ENCODE peak calls at places on chromosomes 3 and 15, in five cellular contexts. One of them, this sample, is unnamed.

GRCh38 chr15:70347766-70348558 is 250.2 kb upstream of the TLE3 start:
- DNase-seq in T-helper 9 cell: no peak
- DNase-seq in T follicular helper cell: no peak
- DNase-seq in GM12878: no peak
- DNase-seq in fibroblast of mammary gland: no peak
- DNase-seq in this sample: no peak

GRCh38 chr3:15063238-15063637 is 1.9 kb downstream of the MRPS25 start:
- DNase-seq in T-helper 9 cell: no peak
- DNase-seq in T follicular helper cell: no peak
- DNase-seq in GM12878: no peak
- DNase-seq in fibroblast of mammary gland: no peak
- DNase-seq in this sample: no peak

GRCh38 chr3:32334675-32335074 is 57.0 kb upstream of the CMTM7 start:
- DNase-seq in T-helper 9 cell: peak
- DNase-seq in T follicular helper cell: peak
- DNase-seq in GM12878: no peak
- DNase-seq in fibroblast of mammary gland: no peak
- DNase-seq in this sample: no peak

GRCh38 chr15:38150794-38151193 is 101.8 kb upstream of the SPRED1 start:
- DNase-seq in T-helper 9 cell: no peak
- DNase-seq in T follicular helper cell: no peak
- DNase-seq in GM12878: no peak
- DNase-seq in fibroblast of mammary gland: no peak
- DNase-seq in this sample: no peak

GRCh38 chr3:23508464-23508863 is 297.3 kb upstream of the UBE2E1 start:
- DNase-seq in T-helper 9 cell: no peak
- DNase-seq in T follicular helper cell: no peak
- DNase-seq in GM12878: no peak
- DNase-seq in fibroblast of mammary gland: no peak
- DNase-seq in this sample: no peak

GRCh38 chr3:55591893-55592292 is 104.8 kb upstream of the WNT5A start:
- DNase-seq in T-helper 9 cell: no peak
- DNase-seq in T follicular helper cell: no peak
- DNase-seq in GM12878: no peak
- DNase-seq in fibroblast of mammary gland: no peak
- DNase-seq in this sample: peak

GRCh38 chr3:53750253-53751210 is 95.7 kb downstream of the CHDH start:
- DNase-seq in T-helper 9 cell: no peak
- DNase-seq in T follicular helper cell: no peak
- DNase-seq in GM12878: no peak
- DNase-seq in fibroblast of mammary gland: no peak
- DNase-seq in this sample: no peak

GRCh38 chr3:172040976-172041963 is 1.9 kb downstream of the FNDC3B start:
- DNase-seq in T-helper 9 cell: no peak
- DNase-seq in T follicular helper cell: no peak
- DNase-seq in GM12878: no peak
- DNase-seq in fibroblast of mammary gland: peak
- DNase-seq in this sample: peak

GRCh38 chr3:179108091-179108490 is 36.5 kb upstream of the ZMAT3 start:
- DNase-seq in T-helper 9 cell: no peak
- DNase-seq in T follicular helper cell: no peak
- DNase-seq in GM12878: no peak
- DNase-seq in fibroblast of mammary gland: peak
- DNase-seq in this sample: no peak

GRCh38 chr3:40309925-40310635 is 573 bp downstream of the EIF1B start:
- DNase-seq in T-helper 9 cell: no peak
- DNase-seq in T follicular helper cell: peak
- DNase-seq in GM12878: no peak
- DNase-seq in fibroblast of mammary gland: peak
- DNase-seq in this sample: peak

GRCh38 chr3:58129041-58129440 is 81.7 kb downstream of the DNASE1L3 start:
- DNase-seq in T-helper 9 cell: no peak
- DNase-seq in T follicular helper cell: no peak
- DNase-seq in GM12878: no peak
- DNase-seq in fibroblast of mammary gland: no peak
- DNase-seq in this sample: no peak

GRCh38 chr3:30496496-30496966 is 109.9 kb upstream of the TGFBR2 start:
- DNase-seq in T-helper 9 cell: no peak
- DNase-seq in T follicular helper cell: no peak
- DNase-seq in GM12878: no peak
- DNase-seq in fibroblast of mammary gland: peak
- DNase-seq in this sample: no peak

GRCh38 chr3:22245122-22245521 is 494.1 kb upstream of the ZNF385D start:
- DNase-seq in T-helper 9 cell: no peak
- DNase-seq in T follicular helper cell: no peak
- DNase-seq in GM12878: no peak
- DNase-seq in fibroblast of mammary gland: peak
- DNase-seq in this sample: no peak